ENCODE peak calls at places on chromosomes 11 and 22, in seven cellular contexts. Z is upper lobe of left lung, F is HCT116, N is esophagus squamous epithelium, H is thyroid gland, R is right lobe of liver, I is stomach. B is an unnamed sample.

GRCh38 chr11:123011510-123011909 is 29.9 kb upstream of the BSX start:
- DNase-seq in I (no peak), H (no peak), N (no peak), Z (no peak), R (no peak), F (no peak), B (no peak)

GRCh38 chr11:44078794-44079193 is 12.7 kb downstream of the ACCS start:
- DNase-seq in F (no peak), H (no peak), N (no peak), R (no peak), Z (no peak), I (no peak), B (no peak)

GRCh38 chr11:61679301-61679700 is 890 bp upstream of the DAGLA start:
- DNase-seq in F (no peak), R (no peak), H (no peak), N (no peak), Z (no peak), I (no peak), B (no peak)

GRCh38 chr11:44979536-44980399 is 29.1 kb upstream of the TP53I11 start:
- DNase-seq in F (peak; percentile 10), Z (no peak), N (no peak), R (peak; percentile 91), I (peak; percentile 92), H (peak; percentile 87), B (no peak)

GRCh38 chr11:76209956-76210885 is 3.9 kb upstream of the WNT11 start:
- DNase-seq in Z (peak; percentile 92), R (peak; percentile 78), I (peak; percentile 50), N (no peak), F (no peak), H (peak; percentile 61), B (no peak)

GRCh38 chr22:50171319-50171964 is 911 bp downstream of the PANX2 start:
- DNase-seq in N (no peak), I (no peak), R (peak; percentile 57), F (no peak), Z (peak; percentile 56), H (peak; percentile 43), B (no peak)

GRCh38 chr11:97033178-97033577 is 643.4 kb downstream of the JRKL start:
- DNase-seq in N (no peak), H (no peak), R (no peak), F (no peak), I (no peak), Z (no peak), B (no peak)

GRCh38 chr11:47512701-47513100 is 40.2 kb downstream of the CELF1 start:
- DNase-seq in R (no peak), Z (no peak), H (no peak), I (no peak), F (no peak), N (no peak), B (no peak)

GRCh38 chr11:3217751-3218482 is 696 bp downstream of the MRGPRG start:
- DNase-seq in F (no peak), H (no peak), I (no peak), R (peak; percentile 55), N (no peak), Z (no peak), B (no peak)

DNA sequence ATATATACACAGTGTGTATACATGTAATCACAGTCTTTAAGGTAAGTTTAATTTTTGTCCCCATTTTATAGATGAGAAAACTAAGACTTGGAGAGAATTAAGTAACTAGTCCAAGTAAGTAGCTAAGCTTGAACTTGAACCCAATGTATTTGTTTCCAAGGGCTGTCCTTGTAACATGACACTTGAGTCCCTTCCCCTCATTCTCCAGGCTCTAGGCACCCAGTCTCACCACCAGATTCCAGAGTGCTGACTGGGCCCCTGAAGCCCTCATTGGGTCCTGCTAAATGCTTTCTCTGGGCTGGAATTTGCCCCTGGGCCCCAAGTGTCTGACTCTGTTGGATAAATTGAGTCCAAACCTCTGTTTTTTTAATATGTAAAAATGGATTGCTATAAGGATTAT is 45.5 kb downstream of the ADM start:
- DNase-seq in F (peak; percentile 80), I (no peak), R (no peak), N (no peak), Z (no peak), H (no peak), B (no peak)
- H3K27ac ChIP-seq in F (peak overlapping the region; percentile 16), I (no peak overlapping the region), R (no peak overlapping the region), N (no peak overlapping the region), Z (no peak overlapping the region), H (no peak overlapping the region), B (no peak overlapping the region)

GRCh38 chr22:39883057-39883456 is 10.5 kb downstream of the ENTHD1 start:
- DNase-seq in I (no peak), F (no peak), H (no peak), Z (no peak), N (no peak), R (no peak), B (no peak)

GRCh38 chr22:39877079-39877682 is 16.4 kb downstream of the ENTHD1 start:
- DNase-seq in N (no peak), F (no peak), R (no peak), Z (no peak), I (no peak), H (no peak), B (no peak)

GRCh38 chr22:39880722-39881121 is 12.8 kb downstream of the ENTHD1 start:
- DNase-seq in Z (no peak), R (no peak), F (no peak), I (no peak), H (no peak), N (no peak), B (no peak)
- TF ChIP-seq CTCF in Z (no peak), R (no peak), F (no peak), I (no peak), H (no peak), N (no peak), B (no peak)

GRCh38 chr11:118930152-118930712 is 4.5 kb upstream of the BCL9L start:
- DNase-seq in F (peak; percentile 97), H (peak; percentile 94), I (peak; percentile 95), R (peak; percentile 90), N (no peak), Z (no peak), B (peak; percentile 94)
- TF ChIP-seq POLR2A in F (no peak), H (peak; percentile 36), I (no peak), R (no peak), N (no peak), Z (no peak), B (no peak)

GRCh38 chr11:10805741-10806140 is 3.0 kb downstream of the EIF4G2 start:
- DNase-seq in N (no peak), Z (no peak), F (no peak), R (no peak), I (no peak), H (no peak), B (no peak)
- H3K27ac ChIP-seq in N (peak overlapping the region; percentile 99), Z (no peak overlapping the region), F (no peak overlapping the region), R (no peak overlapping the region), I (no peak overlapping the region), H (no peak overlapping the region), B (no peak overlapping the region)